ENCODE peak calls at places on chromosomes 12 and 14, in ten cellular contexts. One of them, this sample, is unnamed.

GRCh38 chr14:98548071-98548686 is 723.8 kb downstream of the BCL11B start:
- DNase-seq in WTC11: no peak
- DNase-seq in HFF-Myc: no peak
- DNase-seq in PC-3: no peak
- DNase-seq in hepatocyte: no peak
- DNase-seq in AG20443: no peak
- DNase-seq in upper lobe of right lung: no peak
- DNase-seq in anterior cingulate cortex: no peak
- DNase-seq in heart right ventricle: no peak
- DNase-seq in left ventricle myocardium inferior: no peak
- DNase-seq in this sample: no peak

GRCh38 chr12:100213016-100213891 is 12.6 kb downstream of the ACTR6 start:
- DNase-seq in WTC11: no peak
- DNase-seq in HFF-Myc: no peak
- DNase-seq in PC-3: no peak
- DNase-seq in hepatocyte: no peak
- DNase-seq in AG20443: no peak
- DNase-seq in upper lobe of right lung: no peak
- DNase-seq in anterior cingulate cortex: no peak
- DNase-seq in heart right ventricle: no peak
- DNase-seq in left ventricle myocardium inferior: no peak
- DNase-seq in this sample: no peak

GRCh38 chr12:51098611-51099010 is 15.2 kb upstream of the CSRNP2 start:
- DNase-seq in WTC11: no peak
- DNase-seq in HFF-Myc: no peak
- DNase-seq in PC-3: no peak
- DNase-seq in hepatocyte: no peak
- DNase-seq in AG20443: no peak
- DNase-seq in upper lobe of right lung: no peak
- DNase-seq in anterior cingulate cortex: no peak
- DNase-seq in heart right ventricle: no peak
- DNase-seq in left ventricle myocardium inferior: no peak
- DNase-seq in this sample: no peak

GRCh38 chr14:21867541-21867940 is 193.9 kb upstream of the OR4E1 start:
- DNase-seq in WTC11: no peak
- DNase-seq in HFF-Myc: no peak
- DNase-seq in PC-3: peak; percentile 51
- DNase-seq in hepatocyte: no peak
- DNase-seq in AG20443: no peak
- DNase-seq in upper lobe of right lung: no peak
- DNase-seq in anterior cingulate cortex: no peak
- DNase-seq in heart right ventricle: no peak
- DNase-seq in left ventricle myocardium inferior: no peak
- DNase-seq in this sample: peak; percentile 36

GRCh38 chr14:101002738-101003137 is 99.2 kb upstream of the RTL1 start:
- DNase-seq in WTC11: no peak
- DNase-seq in HFF-Myc: no peak
- DNase-seq in PC-3: no peak
- DNase-seq in hepatocyte: no peak
- DNase-seq in AG20443: no peak
- DNase-seq in upper lobe of right lung: no peak
- DNase-seq in anterior cingulate cortex: no peak
- DNase-seq in heart right ventricle: no peak
- DNase-seq in left ventricle myocardium inferior: no peak
- DNase-seq in this sample: no peak

GRCh38 chr12:42507031-42507430 is 82.5 kb downstream of the PRICKLE1 start:
- DNase-seq in WTC11: no peak
- DNase-seq in HFF-Myc: no peak
- DNase-seq in PC-3: no peak
- DNase-seq in hepatocyte: no peak
- DNase-seq in AG20443: no peak
- DNase-seq in upper lobe of right lung: no peak
- DNase-seq in anterior cingulate cortex: no peak
- DNase-seq in heart right ventricle: no peak
- DNase-seq in left ventricle myocardium inferior: no peak
- DNase-seq in this sample: no peak

GRCh38 chr14:65949711-65950516 is 536.3 kb upstream of the CCDC196 start:
- DNase-seq in WTC11: no peak
- DNase-seq in HFF-Myc: no peak
- DNase-seq in PC-3: peak; percentile 44
- DNase-seq in hepatocyte: peak; percentile 58
- DNase-seq in AG20443: no peak
- DNase-seq in upper lobe of right lung: peak; percentile 73
- DNase-seq in anterior cingulate cortex: no peak
- DNase-seq in heart right ventricle: peak; percentile 39
- DNase-seq in left ventricle myocardium inferior: peak; percentile 54
- DNase-seq in this sample: no peak

GRCh38 chr14:91272341-91273272 is 28.1 kb upstream of the GPR68 start:
- DNase-seq in WTC11: no peak
- DNase-seq in HFF-Myc: no peak
- DNase-seq in PC-3: no peak
- DNase-seq in hepatocyte: no peak
- DNase-seq in AG20443: no peak
- DNase-seq in upper lobe of right lung: no peak
- DNase-seq in anterior cingulate cortex: no peak
- DNase-seq in heart right ventricle: no peak
- DNase-seq in left ventricle myocardium inferior: no peak
- DNase-seq in this sample: no peak

GRCh38 chr12:119940881-119941280 is 48.2 kb upstream of the BICDL1 start:
- DNase-seq in WTC11: no peak
- DNase-seq in HFF-Myc: peak; percentile 36
- DNase-seq in PC-3: peak; percentile 99
- DNase-seq in hepatocyte: peak; percentile 17
- DNase-seq in AG20443: peak; percentile 32
- DNase-seq in upper lobe of right lung: no peak
- DNase-seq in anterior cingulate cortex: no peak
- DNase-seq in heart right ventricle: no peak
- DNase-seq in left ventricle myocardium inferior: no peak
- DNase-seq in this sample: peak; percentile 27

GRCh38 chr14:87944987-87945604 is 47.9 kb downstream of the GALC start:
- DNase-seq in WTC11: no peak
- DNase-seq in HFF-Myc: no peak
- DNase-seq in PC-3: peak; percentile 66
- DNase-seq in hepatocyte: peak; percentile 56
- DNase-seq in AG20443: peak; percentile 20
- DNase-seq in upper lobe of right lung: no peak
- DNase-seq in anterior cingulate cortex: no peak
- DNase-seq in heart right ventricle: no peak
- DNase-seq in left ventricle myocardium inferior: no peak
- DNase-seq in this sample: peak; percentile 32

GRCh38 chr14:94031161-94031875 is 5.2 kb downstream of the OTUB2 start:
- DNase-seq in WTC11: no peak
- DNase-seq in HFF-Myc: no peak
- DNase-seq in PC-3: no peak
- DNase-seq in hepatocyte: no peak
- DNase-seq in AG20443: no peak
- DNase-seq in upper lobe of right lung: no peak
- DNase-seq in anterior cingulate cortex: no peak
- DNase-seq in heart right ventricle: no peak
- DNase-seq in left ventricle myocardium inferior: no peak
- DNase-seq in this sample: no peak

GRCh38 chr12:3293446-3294161 is 197.4 kb upstream of the PRMT8 start:
- DNase-seq in WTC11: no peak
- DNase-seq in HFF-Myc: no peak
- DNase-seq in PC-3: peak; percentile 68
- DNase-seq in hepatocyte: no peak
- DNase-seq in AG20443: peak; percentile 69
- DNase-seq in upper lobe of right lung: no peak
- DNase-seq in anterior cingulate cortex: no peak
- DNase-seq in heart right ventricle: no peak
- DNase-seq in left ventricle myocardium inferior: no peak
- DNase-seq in this sample: no peak

GRCh38 chr12:70581199-70581598 is 56.0 kb downstream of the PTPRB start:
- DNase-seq in WTC11: no peak
- DNase-seq in HFF-Myc: no peak
- DNase-seq in PC-3: no peak
- DNase-seq in hepatocyte: no peak
- DNase-seq in AG20443: no peak
- DNase-seq in upper lobe of right lung: no peak
- DNase-seq in anterior cingulate cortex: no peak
- DNase-seq in heart right ventricle: no peak
- DNase-seq in left ventricle myocardium inferior: no peak
- DNase-seq in this sample: no peak

GRCh38 chr12:22333751-22334695 is 484 bp downstream of the ST8SIA1 start:
- DNase-seq in WTC11: peak; percentile 35
- DNase-seq in HFF-Myc: no peak
- DNase-seq in PC-3: no peak
- DNase-seq in hepatocyte: peak; percentile 11
- DNase-seq in AG20443: no peak
- DNase-seq in upper lobe of right lung: no peak
- DNase-seq in anterior cingulate cortex: no peak
- DNase-seq in heart right ventricle: no peak
- DNase-seq in left ventricle myocardium inferior: no peak
- DNase-seq in this sample: no peak

GRCh38 chr14:96121660-96122395 is 82.7 kb downstream of the C14orf132 start:
- DNase-seq in WTC11: no peak
- DNase-seq in HFF-Myc: no peak
- DNase-seq in PC-3: no peak
- DNase-seq in hepatocyte: no peak
- DNase-seq in AG20443: no peak
- DNase-seq in upper lobe of right lung: no peak
- DNase-seq in anterior cingulate cortex: no peak
- DNase-seq in heart right ventricle: no peak
- DNase-seq in left ventricle myocardium inferior: no peak
- DNase-seq in this sample: no peak

GRCh38 chr14:39430762-39431415 is 1.3 kb downstream of the FBXO33 start:
- DNase-seq in WTC11: no peak
- DNase-seq in HFF-Myc: no peak
- DNase-seq in PC-3: no peak
- DNase-seq in hepatocyte: no peak
- DNase-seq in AG20443: peak; percentile 16
- DNase-seq in upper lobe of right lung: no peak
- DNase-seq in anterior cingulate cortex: peak; percentile 9
- DNase-seq in heart right ventricle: no peak
- DNase-seq in left ventricle myocardium inferior: no peak
- DNase-seq in this sample: no peak

GRCh38 chr12:56391721-56392120 is 29.1 kb upstream of the APOF start:
- DNase-seq in WTC11: no peak
- DNase-seq in HFF-Myc: no peak
- DNase-seq in PC-3: peak; percentile 8
- DNase-seq in hepatocyte: no peak
- DNase-seq in AG20443: no peak
- DNase-seq in upper lobe of right lung: no peak
- DNase-seq in anterior cingulate cortex: no peak
- DNase-seq in heart right ventricle: no peak
- DNase-seq in left ventricle myocardium inferior: no peak
- DNase-seq in this sample: no peak

GRCh38 chr14:92945959-92946846 is 23.3 kb downstream of the CHGA start:
- DNase-seq in WTC11: no peak
- DNase-seq in HFF-Myc: peak; percentile 22
- DNase-seq in PC-3: peak; percentile 80
- DNase-seq in hepatocyte: no peak
- DNase-seq in AG20443: peak; percentile 46
- DNase-seq in upper lobe of right lung: peak; percentile 77
- DNase-seq in anterior cingulate cortex: no peak
- DNase-seq in heart right ventricle: peak; percentile 54
- DNase-seq in left ventricle myocardium inferior: peak; percentile 56
- DNase-seq in this sample: no peak

GRCh38 chr14:57533214-57533613 is 39.6 kb upstream of the CCDC198 start:
- DNase-seq in WTC11: peak; percentile 30
- DNase-seq in HFF-Myc: no peak
- DNase-seq in PC-3: peak; percentile 83
- DNase-seq in hepatocyte: peak; percentile 27
- DNase-seq in AG20443: peak; percentile 21
- DNase-seq in upper lobe of right lung: no peak
- DNase-seq in anterior cingulate cortex: no peak
- DNase-seq in heart right ventricle: no peak
- DNase-seq in left ventricle myocardium inferior: no peak
- DNase-seq in this sample: no peak

GRCh38 chr14:101972126-101972785 is 7.9 kb downstream of the DYNC1H1 start:
- DNase-seq in WTC11: no peak
- DNase-seq in HFF-Myc: peak; percentile 99
- DNase-seq in PC-3: peak; percentile 100
- DNase-seq in hepatocyte: peak; percentile 93
- DNase-seq in AG20443: peak; percentile 92
- DNase-seq in upper lobe of right lung: peak; percentile 76
- DNase-seq in anterior cingulate cortex: no peak
- DNase-seq in heart right ventricle: peak; percentile 89
- DNase-seq in left ventricle myocardium inferior: peak; percentile 77
- DNase-seq in this sample: peak; percentile 99

GRCh38 chr12:82300611-82301010 is 57.6 kb downstream of the CCDC59 start:
- DNase-seq in WTC11: no peak
- DNase-seq in HFF-Myc: no peak
- DNase-seq in PC-3: no peak
- DNase-seq in hepatocyte: no peak
- DNase-seq in AG20443: no peak
- DNase-seq in upper lobe of right lung: no peak
- DNase-seq in anterior cingulate cortex: no peak
- DNase-seq in heart right ventricle: peak; percentile 18
- DNase-seq in left ventricle myocardium inferior: no peak
- DNase-seq in this sample: no peak

GRCh38 chr12:42741771-42742510 is 152.4 kb upstream of the PRICKLE1 start:
- DNase-seq in WTC11: no peak
- DNase-seq in HFF-Myc: peak; percentile 46
- DNase-seq in PC-3: peak; percentile 79
- DNase-seq in hepatocyte: no peak
- DNase-seq in AG20443: peak; percentile 47
- DNase-seq in upper lobe of right lung: no peak
- DNase-seq in anterior cingulate cortex: no peak
- DNase-seq in heart right ventricle: no peak
- DNase-seq in left ventricle myocardium inferior: no peak
- DNase-seq in this sample: peak; percentile 45

GRCh38 chr12:105409286-105409685 is 78.8 kb downstream of the C12orf75 start:
- DNase-seq in WTC11: no peak
- DNase-seq in HFF-Myc: no peak
- DNase-seq in PC-3: no peak
- DNase-seq in hepatocyte: no peak
- DNase-seq in AG20443: no peak
- DNase-seq in upper lobe of right lung: no peak
- DNase-seq in anterior cingulate cortex: no peak
- DNase-seq in heart right ventricle: no peak
- DNase-seq in left ventricle myocardium inferior: no peak
- DNase-seq in this sample: no peak

GRCh38 chr14:51873221-51873893 is 12.9 kb downstream of the GNG2 start:
- DNase-seq in WTC11: no peak
- DNase-seq in HFF-Myc: peak; percentile 96
- DNase-seq in PC-3: peak; percentile 97
- DNase-seq in hepatocyte: peak; percentile 58
- DNase-seq in AG20443: peak; percentile 85
- DNase-seq in upper lobe of right lung: no peak
- DNase-seq in anterior cingulate cortex: no peak
- DNase-seq in heart right ventricle: no peak
- DNase-seq in left ventricle myocardium inferior: no peak
- DNase-seq in this sample: peak; percentile 94

GRCh38 chr14:88841741-88842140 is 17.3 kb downstream of the TTC8 start:
- DNase-seq in WTC11: no peak
- DNase-seq in HFF-Myc: no peak
- DNase-seq in PC-3: no peak
- DNase-seq in hepatocyte: no peak
- DNase-seq in AG20443: no peak
- DNase-seq in upper lobe of right lung: no peak
- DNase-seq in anterior cingulate cortex: no peak
- DNase-seq in heart right ventricle: no peak
- DNase-seq in left ventricle myocardium inferior: no peak
- DNase-seq in this sample: no peak

GRCh38 chr14:59630281-59630963 is 53.8 kb upstream of the CCDC175 start:
- DNase-seq in WTC11: peak; percentile 35
- DNase-seq in HFF-Myc: no peak
- DNase-seq in PC-3: no peak
- DNase-seq in hepatocyte: peak; percentile 32
- DNase-seq in AG20443: peak; percentile 52
- DNase-seq in upper lobe of right lung: no peak
- DNase-seq in anterior cingulate cortex: peak; percentile 21
- DNase-seq in heart right ventricle: no peak
- DNase-seq in left ventricle myocardium inferior: no peak
- DNase-seq in this sample: no peak

GRCh38 chr12:80166751-80167150 is 67.4 kb downstream of the OTOGL start:
- DNase-seq in WTC11: no peak
- DNase-seq in HFF-Myc: no peak
- DNase-seq in PC-3: no peak
- DNase-seq in hepatocyte: no peak
- DNase-seq in AG20443: no peak
- DNase-seq in upper lobe of right lung: no peak
- DNase-seq in anterior cingulate cortex: no peak
- DNase-seq in heart right ventricle: no peak
- DNase-seq in left ventricle myocardium inferior: no peak
- DNase-seq in this sample: no peak

GRCh38 chr12:95815635-95816212 is 25.2 kb upstream of the NTN4 start:
- DNase-seq in WTC11: no peak
- DNase-seq in HFF-Myc: no peak
- DNase-seq in PC-3: peak; percentile 56
- DNase-seq in hepatocyte: peak; percentile 26
- DNase-seq in AG20443: peak; percentile 51
- DNase-seq in upper lobe of right lung: no peak
- DNase-seq in anterior cingulate cortex: no peak
- DNase-seq in heart right ventricle: no peak
- DNase-seq in left ventricle myocardium inferior: no peak
- DNase-seq in this sample: no peak

This sample was measured in non-pigmented ciliary epithelial cell.